ENCODE peak calls at places on chromosomes 3 and 15, in nine cellular contexts. B is OCI-LY7, N is Panc1, C is IMR-90, S is psoas muscle, J is lung, Z is spleen, O is gastrocnemius medialis, W is Peyer's patch. L is an unnamed sample. For H3K4me1, the result is how much of the 10 kb centered on the place peaks cover.

GRCh38 chr15:77064539-77065308 is 6.2 kb downstream of the TSPAN3 start:
- DNase-seq in B (no peak), N (peak), C (peak), S (no peak), J (no peak), Z (no peak), O (no peak), W (no peak), L (no peak)

GRCh38 chr15:88624971-88625290 is 3.8 kb downstream of the AEN start:
- DNase-seq in B (no peak), N (no peak), C (no peak), S (no peak), J (no peak), Z (no peak), O (no peak), W (no peak), L (no peak)

GRCh38 chr3:71380096-71380495 is 203.4 kb downstream of the FOXP1 start:
- DNase-seq in B (no peak), N (no peak), C (peak), S (no peak), J (no peak), Z (no peak), O (peak), W (no peak), L (peak)

GRCh38 chr3:22007376-22007775 is 256.4 kb upstream of the ZNF385D start:
- DNase-seq in B (no peak), N (no peak), C (no peak), S (no peak), J (no peak), Z (no peak), O (no peak), W (no peak), L (no peak)

GRCh38 chr15:89088605-89089315 is 504 bp downstream of the ABHD2 start:
- DNase-seq in B (peak), N (no peak), C (peak), S (peak), J (no peak), Z (peak), O (peak), W (no peak), L (peak)

GRCh38 chr3:48118322-48118721 is 69.9 kb downstream of the CDC25A start:
- DNase-seq in B (no peak), N (no peak), C (no peak), S (no peak), J (no peak), Z (peak), O (no peak), W (no peak), L (no peak)

GRCh38 chr3:181493423-181493822 is 218.3 kb upstream of the SOX2 start:
- DNase-seq in B (no peak), N (no peak), C (peak), S (no peak), J (no peak), Z (no peak), O (no peak), W (no peak), L (no peak)

GRCh38 chr3:42012378-42012934 is 50.6 kb upstream of the ULK4 start:
- DNase-seq in B (peak), N (no peak), C (no peak), S (no peak), J (no peak), Z (no peak), O (no peak), W (no peak), L (no peak)

GRCh38 chr3:52128118-52128683 is 26.0 kb downstream of the POC1A start:
- DNase-seq in B (no peak), N (peak), C (peak), S (peak), J (no peak), Z (no peak), O (no peak), W (no peak), L (no peak)

GRCh38 chr15:90360746-90361145 is 8.7 kb downstream of the ZNF774 start:
- DNase-seq in B (no peak), N (no peak), C (no peak), S (no peak), J (no peak), Z (no peak), O (no peak), W (no peak), L (no peak)

GRCh38 chr15:55586808-55587207 is 1.3 kb downstream of the PYGO1 start:
- DNase-seq in B (no peak), N (no peak), C (peak), S (no peak), J (no peak), Z (no peak), O (no peak), W (no peak), L (no peak)

GRCh38 chr3:120126016-120126415 is 31.8 kb upstream of the GSK3B start:
- DNase-seq in B (no peak), N (no peak), C (no peak), S (no peak), J (no peak), Z (no peak), O (no peak), W (no peak), L (no peak)

DNA sequence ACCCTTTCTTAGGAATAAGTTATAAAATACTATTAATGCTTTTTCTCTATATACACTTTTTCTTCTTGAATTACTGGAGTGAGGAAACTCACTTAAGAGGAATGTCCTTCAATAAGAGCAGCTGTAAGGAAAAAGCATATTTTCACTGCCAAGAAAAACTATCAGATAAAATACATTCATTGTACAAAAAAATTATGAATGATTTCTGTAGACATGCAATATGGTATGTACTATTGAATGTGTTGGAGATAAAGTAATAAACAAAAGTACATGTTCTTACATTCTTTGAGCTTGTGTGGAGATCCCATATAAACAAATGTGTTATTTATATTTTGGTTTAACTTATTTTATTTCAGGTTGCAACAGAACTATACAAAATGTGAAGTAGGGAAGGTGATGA is 241.0 kb upstream of the ZNF717 start:
- DNase-seq in B (no peak), N (no peak), C (peak), S (no peak), J (no peak), Z (no peak), O (no peak), W (no peak), L (no peak)
- H3K4me3 ChIP-seq in B (no peak), N (no peak), C (no peak), S (no peak), J (no peak), Z (no peak), O (no peak), W (no peak), L (no peak)

GRCh38 chr3:171744055-171744741 is 66.1 kb downstream of the PLD1 start:
- DNase-seq in B (no peak), N (no peak), C (no peak), S (no peak), J (no peak), Z (no peak), O (no peak), W (no peak), L (no peak)
- H3K4me1 ChIP-seq in B (under half), N (under half), C (under half), S (under half), J (under half), Z (under half), O (under half), W (under half), L (under half)

GRCh38 chr3:187973977-187974856 is 179.7 kb upstream of the LPP start:
- DNase-seq in B (peak), N (no peak), C (no peak), S (no peak), J (no peak), Z (no peak), O (no peak), W (peak), L (no peak)

GRCh38 chr3:187971629-187972028 is 182.3 kb upstream of the LPP start:
- DNase-seq in B (peak), N (no peak), C (no peak), S (no peak), J (no peak), Z (no peak), O (no peak), W (no peak), L (no peak)

GRCh38 chr3:187974857-187975257 is 179.1 kb upstream of the LPP start:
- DNase-seq in B (peak), N (no peak), C (no peak), S (no peak), J (no peak), Z (no peak), O (no peak), W (no peak), L (no peak)

GRCh38 chr3:187970106-187970505 is 183.9 kb upstream of the LPP start:
- DNase-seq in B (peak), N (no peak), C (no peak), S (no peak), J (no peak), Z (no peak), O (no peak), W (no peak), L (no peak)

GRCh38 chr3:187972454-187972853 is 181.5 kb upstream of the LPP start:
- DNase-seq in B (no peak), N (no peak), C (no peak), S (no peak), J (no peak), Z (no peak), O (no peak), W (no peak), L (no peak)
- H3K4me3 ChIP-seq in B (peak), N (no peak), C (no peak), S (no peak), J (no peak), Z (no peak), O (no peak), W (no peak), L (no peak)

GRCh38 chr3:58011580-58011979 is 3.4 kb downstream of the FLNB start:
- DNase-seq in B (no peak), N (no peak), C (no peak), S (no peak), J (no peak), Z (no peak), O (no peak), W (no peak), L (no peak)

GRCh38 chr3:58009749-58010535 is 1.7 kb downstream of the FLNB start:
- DNase-seq in B (peak), N (no peak), C (no peak), S (no peak), J (peak), Z (no peak), O (no peak), W (no peak), L (no peak)

GRCh38 chr3:58010562-58010961 is 2.3 kb downstream of the FLNB start:
- DNase-seq in B (no peak), N (no peak), C (peak), S (no peak), J (no peak), Z (no peak), O (no peak), W (no peak), L (no peak)

GRCh38 chr3:58008140-58009025 is at the start of gene FLNB:
- DNase-seq in B (peak), N (no peak), C (peak), S (peak), J (peak), Z (peak), O (no peak), W (peak), L (peak)

DNA sequence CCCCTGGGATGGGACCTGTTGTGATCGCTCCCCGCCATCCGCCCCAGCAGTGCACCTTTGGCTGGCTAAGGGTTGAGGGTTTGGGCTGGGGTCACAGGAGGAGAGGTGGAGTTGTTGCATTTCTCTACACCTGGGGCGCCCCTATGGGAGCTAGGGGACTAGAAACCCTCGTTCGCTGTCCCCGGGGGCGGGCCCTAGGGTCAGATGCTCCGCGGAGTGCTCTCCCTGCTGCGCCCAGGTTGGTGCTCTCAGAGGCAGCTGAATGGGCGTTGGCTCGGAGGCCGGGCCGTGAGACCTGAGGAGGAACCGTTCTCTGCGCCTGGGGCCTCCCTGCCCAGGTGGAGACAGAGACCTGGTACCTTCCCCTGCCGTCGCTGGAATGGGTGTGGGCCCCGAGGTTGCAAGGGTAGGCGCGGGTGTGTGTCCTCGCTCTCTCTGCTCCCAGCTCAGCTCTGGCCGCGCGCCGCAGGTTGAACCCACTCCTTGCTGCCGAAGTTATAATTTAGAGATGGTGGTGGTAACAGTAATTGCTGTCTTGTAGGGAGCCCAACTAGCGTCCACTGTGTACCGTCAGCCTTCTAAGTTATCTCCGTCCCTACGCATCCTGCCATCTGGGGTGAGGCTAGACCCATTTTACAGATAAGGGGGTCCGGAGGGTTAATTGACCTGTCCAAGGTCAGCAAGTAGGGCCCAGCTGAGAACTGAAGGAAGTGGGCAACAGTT is 965 bp downstream of the FLNB start:
- DNase-seq in B (peak), N (no peak), C (no peak), S (peak), J (peak), Z (peak), O (no peak), W (peak), L (peak)
- H3K4me1 ChIP-seq in B (under half), N (under half), C (under half), S (under half), J (under half), Z (under half), O (under half), W (under half), L (under half)

DNA sequence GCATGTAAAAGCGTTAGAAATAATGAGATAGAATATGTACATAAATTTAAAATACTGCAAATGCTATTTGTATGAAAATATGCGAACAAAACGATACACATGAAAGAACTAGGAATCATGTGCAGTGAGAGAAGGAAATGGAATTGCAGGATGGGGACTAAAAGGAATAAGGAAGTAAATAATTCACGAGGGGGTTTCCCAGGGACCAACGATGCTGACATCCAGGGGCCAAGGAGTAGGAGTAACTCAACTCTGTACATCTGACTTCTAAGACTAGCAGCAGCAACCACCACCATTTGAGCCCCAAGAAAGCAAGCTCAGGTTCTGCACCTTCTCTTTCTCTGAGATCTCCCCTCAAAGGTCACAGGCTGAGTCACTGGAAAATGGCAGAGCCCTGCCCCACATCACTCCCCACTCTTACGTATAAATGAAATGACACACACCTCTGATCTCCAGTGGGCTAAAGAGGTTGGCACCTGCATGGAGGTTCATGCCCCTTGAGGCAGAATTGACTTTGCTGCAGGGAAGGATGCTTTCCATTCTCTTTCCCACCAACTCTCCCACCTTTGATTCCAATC is 100.0 kb upstream of the DLG1 start:
- DNase-seq in B (no peak), N (no peak), C (no peak), S (no peak), J (no peak), Z (no peak), O (no peak), W (no peak), L (no peak)
- H3K4me3 ChIP-seq in B (no peak), N (no peak), C (no peak), S (no peak), J (no peak), Z (no peak), O (no peak), W (no peak), L (no peak)

GRCh38 chr3:27095588-27096222 is 273.5 kb downstream of the NEK10 start:
- DNase-seq in B (no peak), N (no peak), C (no peak), S (no peak), J (no peak), Z (no peak), O (no peak), W (no peak), L (no peak)
- H3K4me1 ChIP-seq in B (under half), N (under half), C (under half), S (under half), J (under half), Z (under half), O (under half), W (under half), L (under half)